ENCODE peak calls at places on chromosomes 1 and 21, in seven cellular contexts. H is hepatocyte, A is K562, P is IMR-90, K is OCI-LY7, W is mammary epithelial cell, N is neuronal stem cell. O is an unnamed sample.

GRCh38 chr1:40232444-40232843 is 15.3 kb upstream of the TMCO2 start:
- DNase-seq in H (no peak), A (peak), P (no peak), K (peak), W (no peak), N (no peak), O (no peak)

GRCh38 chr1:25030674-25031589 is 100.9 kb upstream of the RUNX3 start:
- DNase-seq in H (no peak), A (no peak), P (peak), K (no peak), W (peak), N (no peak), O (no peak)

GRCh38 chr1:21773585-21773984 is 9.4 kb downstream of the USP48 start:
- DNase-seq in H (no peak), A (no peak), P (no peak), K (peak), W (no peak), N (no peak), O (no peak)

GRCh38 chr1:183129921-183130675 is 56.0 kb upstream of the LAMC2 start:
- DNase-seq in H (no peak), A (no peak), P (no peak), K (no peak), W (no peak), N (no peak), O (no peak)

GRCh38 chr1:226943156-226943555 is 3.1 kb downstream of the COQ8A start:
- DNase-seq in H (no peak), A (no peak), P (peak), K (no peak), W (no peak), N (no peak), O (no peak)

GRCh38 chr1:153614189-153614900 is 1.4 kb upstream of the S100A16 start:
- DNase-seq in H (no peak), A (no peak), P (no peak), K (no peak), W (no peak), N (no peak), O (no peak)

GRCh38 chr21:37292946-37293345 is 25.8 kb upstream of the VPS26C start:
- DNase-seq in H (no peak), A (no peak), P (peak), K (no peak), W (no peak), N (no peak), O (peak)

GRCh38 chr1:181140398-181140797 is 51.9 kb downstream of the IER5 start:
- DNase-seq in H (no peak), A (no peak), P (no peak), K (no peak), W (peak), N (no peak), O (no peak)

GRCh38 chr1:100461222-100461621 is 76.7 kb upstream of the GPR88 start:
- DNase-seq in H (no peak), A (no peak), P (no peak), K (no peak), W (no peak), N (no peak), O (no peak)

GRCh38 chr1:114002492-114003290 is 23.4 kb downstream of the OLFML3 start:
- DNase-seq in H (peak), A (no peak), P (no peak), K (no peak), W (no peak), N (no peak), O (peak)

GRCh38 chr1:229562686-229563085 is 4.2 kb upstream of the ABCB10 start:
- DNase-seq in H (no peak), A (no peak), P (no peak), K (no peak), W (no peak), N (no peak), O (no peak)

GRCh38 chr1:229558460-229559335 is at the start of gene ABCB10:
- DNase-seq in H (peak), A (peak), P (peak), K (peak), W (peak), N (peak), O (peak)

GRCh38 chr1:229567109-229567868 is 8.8 kb upstream of the ABCB10 start:
- DNase-seq in H (no peak), A (peak), P (no peak), K (no peak), W (no peak), N (no peak), O (no peak)

GRCh38 chr1:229563701-229564100 is 5.2 kb upstream of the ABCB10 start:
- DNase-seq in H (no peak), A (no peak), P (peak), K (no peak), W (no peak), N (no peak), O (peak)

GRCh38 chr1:229563241-229563640 is 4.7 kb upstream of the ABCB10 start:
- DNase-seq in H (no peak), A (no peak), P (no peak), K (no peak), W (no peak), N (no peak), O (no peak)
- H2AFZ ChIP-seq in H (no peak), A (peak), P (peak), K (no peak), W (no peak), N (peak), O (no peak)

GRCh38 chr1:87869563-87869962 is 540.9 kb downstream of the LMO4 start:
- DNase-seq in H (peak), A (no peak), P (peak), K (no peak), W (peak), N (no peak), O (peak)
- H2AFZ ChIP-seq in H (peak), A (no peak), P (no peak), K (no peak), W (peak), N (no peak), O (peak)

DNA sequence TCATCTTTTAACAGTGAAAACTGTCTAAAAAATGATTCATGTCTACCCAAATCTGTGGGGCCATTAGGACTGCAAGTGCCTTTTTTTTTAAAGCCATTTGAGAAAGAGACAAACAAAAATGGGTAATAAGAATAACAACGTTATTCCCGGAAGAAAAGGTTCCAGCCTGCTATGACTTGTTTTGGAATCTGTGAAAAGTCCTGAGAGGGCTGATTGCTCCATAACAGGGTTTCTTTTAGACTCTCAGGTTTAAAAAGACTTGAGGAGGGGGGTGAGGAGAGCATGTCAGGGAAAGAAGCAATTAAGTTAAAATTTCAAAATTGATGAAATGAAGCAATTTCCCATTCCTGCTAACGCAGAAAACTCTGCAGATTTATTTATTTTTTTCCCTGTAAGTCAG is 56.4 kb downstream of the CACHD1 start:
- DNase-seq in H (no peak), A (no peak), P (no peak), K (no peak), W (peak), N (no peak), O (no peak)
- H2AFZ ChIP-seq in H (no peak), A (no peak), P (no peak), K (no peak), W (peak), N (no peak), O (no peak)

GRCh38 chr1:172698224-172698623 is 39.3 kb downstream of the FASLG start:
- DNase-seq in H (no peak), A (no peak), P (no peak), K (no peak), W (peak), N (no peak), O (no peak)
- H2AFZ ChIP-seq in H (no peak), A (no peak), P (no peak), K (peak), W (peak), N (no peak), O (no peak)

DNA sequence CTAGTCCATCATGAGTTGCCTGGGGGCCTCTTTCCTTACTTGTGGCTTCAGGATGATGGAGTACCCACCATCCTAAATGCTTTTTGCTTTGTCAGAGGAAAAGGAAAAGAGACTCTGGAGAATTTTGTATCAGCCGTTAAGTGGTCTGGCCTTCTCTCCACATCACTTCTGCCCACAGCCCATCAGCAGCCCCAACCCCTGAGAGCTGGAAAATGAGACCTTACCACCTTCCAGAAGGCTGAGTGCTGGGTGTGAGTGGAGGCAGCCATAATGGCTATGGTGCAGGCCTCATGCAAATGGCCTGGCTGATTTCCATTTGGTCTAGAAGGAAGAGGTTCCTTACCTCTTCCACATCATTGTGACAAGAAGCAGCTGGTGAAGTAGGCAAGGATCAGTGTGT is 111.2 kb downstream of the CNIH3 start:
- DNase-seq in H (no peak), A (no peak), P (no peak), K (no peak), W (no peak), N (no peak), O (peak)
- H2AFZ ChIP-seq in H (no peak), A (no peak), P (peak), K (no peak), W (peak), N (peak), O (no peak)

DNA sequence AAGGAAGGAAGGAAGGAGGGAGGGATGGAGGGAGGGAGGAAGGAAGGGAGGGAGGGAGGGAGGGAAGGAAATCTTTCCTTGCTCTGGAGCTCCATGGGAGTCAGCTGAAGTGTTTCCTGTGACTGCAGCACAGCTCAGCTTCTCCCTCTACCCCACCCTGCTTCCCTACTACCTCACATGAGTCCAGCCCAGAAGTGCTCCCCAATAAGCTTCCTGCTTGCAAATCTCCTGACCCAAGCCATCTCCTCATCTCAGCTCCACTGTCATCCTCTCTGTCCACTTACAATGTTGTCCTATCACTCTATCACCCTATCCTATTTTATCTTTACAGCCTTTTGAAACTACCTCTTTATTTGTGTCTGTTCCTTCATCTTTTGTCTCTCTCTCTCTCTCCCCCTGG is 52.9 kb upstream of the SSBP3 start:
- DNase-seq in H (no peak), A (no peak), P (no peak), K (no peak), W (no peak), N (no peak), O (no peak)
- H2AFZ ChIP-seq in H (no peak), A (no peak), P (peak), K (no peak), W (no peak), N (peak), O (no peak)

GRCh38 chr1:157472959-157473358 is 79.4 kb downstream of the FCRL5 start:
- DNase-seq in H (no peak), A (no peak), P (no peak), K (no peak), W (no peak), N (no peak), O (no peak)

GRCh38 chr1:157469715-157470114 is 82.6 kb downstream of the FCRL5 start:
- DNase-seq in H (no peak), A (no peak), P (no peak), K (no peak), W (no peak), N (no peak), O (no peak)

GRCh38 chr1:157472302-157472701 is 80.0 kb downstream of the FCRL5 start:
- DNase-seq in H (no peak), A (no peak), P (no peak), K (peak), W (no peak), N (no peak), O (no peak)

DNA sequence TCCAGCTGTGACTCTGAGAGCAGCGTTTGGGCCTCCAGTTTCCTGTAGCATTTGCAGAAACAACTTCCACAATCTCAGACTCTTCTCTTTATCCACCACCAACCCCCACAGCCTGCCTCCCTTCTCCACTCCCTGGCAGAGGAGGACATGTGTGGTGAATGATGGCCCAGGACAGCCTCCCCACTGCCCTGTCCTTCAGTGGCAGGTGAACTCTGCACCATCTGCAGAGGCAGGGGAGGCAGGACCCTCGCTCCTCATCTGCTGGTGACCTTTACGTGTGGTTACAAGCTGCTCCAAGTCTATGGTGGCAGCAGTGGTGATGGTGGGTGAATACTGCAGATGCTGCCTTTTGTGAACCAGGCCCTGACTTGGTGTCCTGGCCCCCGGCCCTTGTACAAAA is 82.0 kb downstream of the FCRL5 start:
- DNase-seq in H (no peak), A (no peak), P (no peak), K (peak), W (no peak), N (no peak), O (no peak)
- H2AFZ ChIP-seq in H (no peak), A (no peak), P (no peak), K (peak), W (no peak), N (no peak), O (no peak)